ENCODE peak calls at places on chromosomes 7 and 10, in five cellular contexts. One of them, this sample, is unnamed.
A peak's percentile ranks its signal among the peaks of the same experiment; 100 is the strongest.

GRCh38 chr10:120077707-120078492 is 185.4 kb downstream of the SEC23IP start:
- DNase-seq in choroid plexus epithelial cell: no peak
- DNase-seq in GM04504: no peak
- DNase-seq in T follicular helper cell: no peak
- DNase-seq in activated T-cell treated with anti-CD3 and anti-CD28 coated beads for 1 hour: no peak
- DNase-seq in this sample: no peak

GRCh38 chr7:120014920-120015465 is 258.0 kb upstream of the KCND2 start:
- DNase-seq in activated T-cell treated with anti-CD3 and anti-CD28 coated beads for 1 hour: no peak
- DNase-seq in GM04504: no peak
- DNase-seq in T follicular helper cell: no peak
- DNase-seq in choroid plexus epithelial cell: no peak
- DNase-seq in this sample: no peak

GRCh38 chr10:93680414-93681047 is 21.9 kb downstream of the FRA10AC1 start:
- DNase-seq in GM04504: peak; percentile 7
- DNase-seq in T follicular helper cell: no peak
- DNase-seq in activated T-cell treated with anti-CD3 and anti-CD28 coated beads for 1 hour: no peak
- DNase-seq in choroid plexus epithelial cell: peak; percentile 68
- DNase-seq in this sample: peak; percentile 28

GRCh38 chr10:6124666-6125065 is 35.8 kb downstream of the RBM17 start:
- DNase-seq in activated T-cell treated with anti-CD3 and anti-CD28 coated beads for 1 hour: no peak
- DNase-seq in choroid plexus epithelial cell: no peak
- DNase-seq in GM04504: no peak
- DNase-seq in T follicular helper cell: no peak
- DNase-seq in this sample: no peak

GRCh38 chr10:116771101-116771705 is 28.8 kb upstream of the HSPA12A start:
- DNase-seq in GM04504: peak; percentile 88
- DNase-seq in choroid plexus epithelial cell: peak; percentile 81
- DNase-seq in T follicular helper cell: no peak
- DNase-seq in activated T-cell treated with anti-CD3 and anti-CD28 coated beads for 1 hour: no peak
- DNase-seq in this sample: peak; percentile 85

GRCh38 chr7:44521347-44522095 is 19.6 kb downstream of the NPC1L1 start:
- DNase-seq in choroid plexus epithelial cell: no peak
- DNase-seq in GM04504: no peak
- DNase-seq in T follicular helper cell: no peak
- DNase-seq in activated T-cell treated with anti-CD3 and anti-CD28 coated beads for 1 hour: no peak
- DNase-seq in this sample: no peak

GRCh38 chr7:118184392-118184899 is 482 bp downstream of the LSM8 start:
- DNase-seq in GM04504: no peak
- DNase-seq in T follicular helper cell: no peak
- DNase-seq in activated T-cell treated with anti-CD3 and anti-CD28 coated beads for 1 hour: no peak
- DNase-seq in choroid plexus epithelial cell: no peak
- DNase-seq in this sample: no peak

GRCh38 chr7:102119925-102120324 is 166.7 kb upstream of the SH2B2 start:
- DNase-seq in T follicular helper cell: no peak
- DNase-seq in choroid plexus epithelial cell: no peak
- DNase-seq in activated T-cell treated with anti-CD3 and anti-CD28 coated beads for 1 hour: no peak
- DNase-seq in GM04504: no peak
- DNase-seq in this sample: no peak

GRCh38 chr10:122259075-122259466 is 12.0 kb upstream of the BTBD16 start:
- DNase-seq in choroid plexus epithelial cell: no peak
- DNase-seq in T follicular helper cell: no peak
- DNase-seq in GM04504: no peak
- DNase-seq in activated T-cell treated with anti-CD3 and anti-CD28 coated beads for 1 hour: no peak
- DNase-seq in this sample: no peak

GRCh38 chr10:49153971-49154370 is 20.1 kb upstream of the FAM170B start:
- DNase-seq in GM04504: no peak
- DNase-seq in activated T-cell treated with anti-CD3 and anti-CD28 coated beads for 1 hour: no peak
- DNase-seq in T follicular helper cell: no peak
- DNase-seq in choroid plexus epithelial cell: peak; percentile 52
- DNase-seq in this sample: peak; percentile 77

GRCh38 chr10:21355591-21356011 is 169.9 kb downstream of the SKIDA1 start:
- DNase-seq in GM04504: no peak
- DNase-seq in activated T-cell treated with anti-CD3 and anti-CD28 coated beads for 1 hour: no peak
- DNase-seq in T follicular helper cell: no peak
- DNase-seq in choroid plexus epithelial cell: peak; percentile 60
- DNase-seq in this sample: no peak

GRCh38 chr7:3277604-3278572 is 23.2 kb upstream of the SDK1 start:
- DNase-seq in GM04504: no peak
- DNase-seq in T follicular helper cell: no peak
- DNase-seq in activated T-cell treated with anti-CD3 and anti-CD28 coated beads for 1 hour: no peak
- DNase-seq in choroid plexus epithelial cell: no peak
- DNase-seq in this sample: no peak

GRCh38 chr10:69635428-69636272 is 5.6 kb downstream of the FAM241B start:
- DNase-seq in GM04504: no peak
- DNase-seq in choroid plexus epithelial cell: no peak
- DNase-seq in activated T-cell treated with anti-CD3 and anti-CD28 coated beads for 1 hour: no peak
- DNase-seq in T follicular helper cell: no peak
- DNase-seq in this sample: no peak

GRCh38 chr7:50477640-50478039 is 27.5 kb upstream of the FIGNL1 start:
- DNase-seq in choroid plexus epithelial cell: peak; percentile 11
- DNase-seq in activated T-cell treated with anti-CD3 and anti-CD28 coated beads for 1 hour: no peak
- DNase-seq in T follicular helper cell: no peak
- DNase-seq in GM04504: no peak
- DNase-seq in this sample: no peak